ENCODE peak calls at places on chromosomes 4 and X, in nine cellular contexts. D is GM12878, F is prostate gland, H is GM12892, W is Panc1, G is spleen, S is stomach, X is HepG2, Q is SK-N-SH. R is an unnamed sample.

GRCh38 chr4:25560605-25561004 is 95.0 kb upstream of the SLC34A2 start:
- DNase-seq in D (no peak), F (no peak), H (no peak), W (no peak), G (no peak), S (peak), X (no peak), Q (no peak), R (no peak)

GRCh38 chr4:185017964-185018772 is at the start of gene HELT:
- DNase-seq in D (no peak), F (no peak), H (no peak), W (no peak), G (no peak), S (no peak), X (no peak), Q (no peak), R (no peak)

GRCh38 chrX:53373307-53373706 is 49.1 kb downstream of the SMC1A start:
- DNase-seq in D (no peak), F (no peak), H (no peak), W (no peak), G (no peak), S (no peak), X (no peak), Q (no peak), R (no peak)

GRCh38 chr4:3375688-3376087 is 66.1 kb upstream of the HGFAC start:
- DNase-seq in D (no peak), F (no peak), H (no peak), W (no peak), G (no peak), S (no peak), X (no peak), Q (peak), R (no peak)

GRCh38 chrX:125150231-125150630 is 169.4 kb upstream of the TEX13C start:
- DNase-seq in D (no peak), F (no peak), H (no peak), W (no peak), G (no peak), S (no peak), X (no peak), Q (no peak), R (no peak)

GRCh38 chrX:107154787-107155620 is 36.4 kb upstream of the RBM41 start:
- DNase-seq in D (no peak), F (no peak), H (no peak), W (no peak), G (peak), S (no peak), X (peak), Q (no peak), R (no peak)

GRCh38 chrX:31353095-31353494 is 281.3 kb upstream of the FTHL17 start:
- DNase-seq in D (no peak), F (no peak), H (no peak), W (no peak), G (no peak), S (no peak), X (no peak), Q (no peak), R (no peak)

GRCh38 chr4:173275150-173275549 is 59.0 kb downstream of the HMGB2 start:
- DNase-seq in D (no peak), F (no peak), H (no peak), W (no peak), G (no peak), S (no peak), X (no peak), Q (no peak), R (no peak)

GRCh38 chrX:7603387-7603786 is 239.6 kb upstream of the VCX start:
- DNase-seq in D (no peak), F (no peak), H (no peak), W (no peak), G (no peak), S (no peak), X (no peak), Q (no peak), R (no peak)

GRCh38 chr4:184310881-184311709 is 93.4 kb upstream of the ENPP6 start:
- DNase-seq in D (no peak), F (peak), H (no peak), W (no peak), G (no peak), S (peak), X (peak), Q (no peak), R (no peak)

GRCh38 chrX:70029790-70030189 is 19.9 kb downstream of the AWAT2 start:
- DNase-seq in D (no peak), F (no peak), H (no peak), W (no peak), G (peak), S (no peak), X (no peak), Q (no peak), R (no peak)

GRCh38 chrX:153411988-153412574 is 809 bp downstream of the ZFP92 start:
- DNase-seq in D (no peak), F (no peak), H (no peak), W (no peak), G (peak), S (no peak), X (no peak), Q (peak), R (no peak)

GRCh38 chr4:56817840-56818491 is 3.5 kb downstream of the SPINK2 start:
- DNase-seq in D (peak), F (no peak), H (peak), W (no peak), G (no peak), S (no peak), X (no peak), Q (no peak), R (no peak)

GRCh38 chr4:140099993-140100392 is 54.0 kb downstream of the MAML3 start:
- DNase-seq in D (no peak), F (no peak), H (no peak), W (no peak), G (peak), S (no peak), X (no peak), Q (peak), R (no peak)

GRCh38 chr4:139736257-139736626 is 70.6 kb downstream of the MGST2 start:
- DNase-seq in D (no peak), F (no peak), H (no peak), W (no peak), G (no peak), S (no peak), X (no peak), Q (no peak), R (no peak)

GRCh38 chr4:122914938-122915337 is 7.5 kb downstream of the NUDT6 start:
- DNase-seq in D (no peak), F (no peak), H (no peak), W (no peak), G (no peak), S (no peak), X (no peak), Q (no peak), R (no peak)

GRCh38 chr4:151743894-151744293 is 16.9 kb downstream of the GATB start:
- DNase-seq in D (no peak), F (no peak), H (no peak), W (no peak), G (no peak), S (no peak), X (no peak), Q (no peak), R (no peak)

GRCh38 chr4:174292473-174292872 is 8.8 kb downstream of the CEP44 start:
- DNase-seq in D (no peak), F (no peak), H (no peak), W (no peak), G (no peak), S (no peak), X (no peak), Q (no peak), R (no peak)

GRCh38 chr4:55157559-55158277 is 32.3 kb upstream of the KDR start:
- DNase-seq in D (no peak), F (no peak), H (no peak), W (no peak), G (no peak), S (no peak), X (no peak), Q (no peak), R (no peak)

GRCh38 chrX:35166023-35166422 is 223.4 kb downstream of the FAM47B start:
- DNase-seq in D (no peak), F (no peak), H (no peak), W (no peak), G (no peak), S (no peak), X (no peak), Q (no peak), R (no peak)

GRCh38 chr4:119211856-119212250 is 660 bp upstream of the USP53 start:
- DNase-seq in D (no peak), F (no peak), H (no peak), W (no peak), G (no peak), S (no peak), X (peak), Q (no peak), R (no peak)

GRCh38 chrX:71163010-71163409 is 18.4 kb downstream of the NLGN3 start:
- DNase-seq in D (no peak), F (no peak), H (no peak), W (no peak), G (no peak), S (no peak), X (no peak), Q (no peak), R (no peak)

GRCh38 chrX:121579016-121579760 is 531.8 kb downstream of the GLUD2 start:
- DNase-seq in D (peak), F (no peak), H (no peak), W (peak), G (no peak), S (no peak), X (peak), Q (peak), R (peak)

GRCh38 chrX:40012800-40013682 is 84.7 kb downstream of the BCOR start:
- DNase-seq in D (no peak), F (peak), H (no peak), W (no peak), G (peak), S (peak), X (peak), Q (no peak), R (no peak)

GRCh38 chr4:174757736-174758135 is 71.3 kb downstream of the GLRA3 start:
- DNase-seq in D (no peak), F (no peak), H (no peak), W (no peak), G (no peak), S (no peak), X (no peak), Q (no peak), R (no peak)

GRCh38 chr4:156931267-156931666 is 40.3 kb downstream of the PDGFC start:
- DNase-seq in D (no peak), F (peak), H (no peak), W (no peak), G (no peak), S (no peak), X (peak), Q (no peak), R (peak)

GRCh38 chr4:187027231-187027760 is 303.6 kb upstream of the FAT1 start:
- DNase-seq in D (no peak), F (peak), H (no peak), W (no peak), G (no peak), S (no peak), X (no peak), Q (no peak), R (no peak)

GRCh38 chrX:107562482-107562881 is 65.8 kb upstream of the PRPS1 start:
- DNase-seq in D (no peak), F (no peak), H (no peak), W (no peak), G (no peak), S (no peak), X (no peak), Q (no peak), R (no peak)

GRCh38 chrX:83022020-83022419 is 486.1 kb upstream of the POU3F4 start:
- DNase-seq in D (no peak), F (no peak), H (no peak), W (no peak), G (no peak), S (no peak), X (no peak), Q (no peak), R (no peak)

GRCh38 chr4:77385124-77385969 is 220.3 kb upstream of the CXCL13 start:
- DNase-seq in D (peak), F (peak), H (no peak), W (peak), G (no peak), S (peak), X (peak), Q (peak), R (peak)

GRCh38 chr4:61445374-61446063 is 245.4 kb downstream of the ADGRL3 start:
- DNase-seq in D (no peak), F (no peak), H (no peak), W (no peak), G (no peak), S (no peak), X (peak), Q (no peak), R (no peak)

GRCh38 chr4:63620271-63620670 is 789.0 kb downstream of the TECRL start:
- DNase-seq in D (no peak), F (no peak), H (no peak), W (no peak), G (no peak), S (no peak), X (no peak), Q (peak), R (no peak)

GRCh38 chr4:159435561-159436023 is 332.7 kb downstream of the RAPGEF2 start:
- DNase-seq in D (peak), F (no peak), H (no peak), W (no peak), G (no peak), S (no peak), X (peak), Q (no peak), R (no peak)
- TF ChIP-seq POLR2AphosphoS5 in D (no peak), F (no peak), H (no peak), W (no peak), G (no peak), S (no peak), X (no peak), Q (no peak), R (no peak)

GRCh38 chrX:118495958-118496762 is 545 bp downstream of the DOCK11 start:
- DNase-seq in D (no peak), F (peak), H (peak), W (no peak), G (peak), S (peak), X (no peak), Q (peak), R (no peak)
- TF ChIP-seq POLR2AphosphoS5 in D (peak), F (no peak), H (peak), W (no peak), G (peak), S (no peak), X (no peak), Q (no peak), R (no peak)

GRCh38 chr4:8278421-8279287 is 9.1 kb downstream of the HTRA3 start:
- DNase-seq in D (no peak), F (no peak), H (no peak), W (no peak), G (peak), S (no peak), X (no peak), Q (no peak), R (no peak)
- TF ChIP-seq POLR2AphosphoS5 in D (no peak), F (no peak), H (no peak), W (no peak), G (no peak), S (no peak), X (no peak), Q (no peak), R (no peak)

DNA sequence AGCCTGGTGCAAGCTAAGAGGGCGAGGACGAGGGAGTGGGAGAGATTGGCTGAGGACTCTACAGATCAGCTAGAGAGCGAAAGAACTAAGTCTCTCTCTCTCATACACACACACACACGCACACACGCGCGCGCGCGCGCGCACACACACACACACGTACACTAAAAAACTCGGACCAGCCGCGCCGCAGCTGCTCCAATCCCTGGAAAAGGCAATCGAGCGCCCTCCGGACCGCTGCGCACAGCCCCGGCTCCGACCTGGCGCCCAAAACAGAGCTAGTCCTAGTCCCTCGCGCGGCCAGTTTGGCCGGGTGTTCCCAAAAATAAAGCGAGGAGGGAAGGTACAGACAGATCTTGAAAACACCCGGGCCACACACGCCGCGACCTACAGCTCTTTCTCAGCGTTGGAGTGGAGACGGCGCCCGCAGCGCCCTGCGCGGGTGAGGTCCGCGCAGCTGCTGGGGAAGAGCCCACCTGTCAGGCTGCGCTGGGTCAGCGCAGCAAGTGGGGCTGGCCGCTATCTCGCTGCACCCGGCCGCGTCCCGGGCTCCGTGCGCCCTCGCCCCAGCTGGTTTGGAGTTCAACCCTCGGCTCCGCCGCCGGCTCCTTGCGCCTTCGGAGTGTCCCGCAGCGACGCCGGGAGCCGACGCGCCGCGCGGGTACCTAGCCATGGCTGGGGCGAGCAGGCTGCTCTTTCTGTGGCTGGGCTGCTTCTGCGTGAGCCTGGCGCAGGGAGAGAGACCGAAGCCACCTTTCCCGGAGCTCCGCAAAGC is at the start of gene BMP3:
- DNase-seq in D (no peak), F (peak), H (no peak), W (no peak), G (peak), S (no peak), X (no peak), Q (no peak), R (no peak)
- TF ChIP-seq POLR2AphosphoS5 in D (no peak), F (no peak), H (no peak), W (no peak), G (no peak), S (no peak), X (no peak), Q (no peak), R (no peak)

R was measured in HCT116.